ENCODE peak calls at places on chromosome 6, in seven cellular contexts. C is hypothalamus; O is activated gamma-delta T cell; S is AG09319; L is AG10803; X is activated CD8-positive, alpha-beta T cell treated with anti-CD3 and anti-CD28 coated beads, Interleukin-2, amount 10 ng/mL, durations not matched to agents 7 days and 5 days; F is adipocyte. Y is an unnamed sample.

GRCh38 chr6:21001736-21002135 is 467.5 kb downstream of the CDKAL1 start:
- DNase-seq in C (no peak), O (no peak), S (no peak), L (peak), X (no peak), F (peak), Y (no peak)

GRCh38 chr6:118776607-118777549 is 117.1 kb upstream of the ASF1A start:
- DNase-seq in C (peak), O (no peak), S (peak), L (peak), X (peak), F (peak), Y (peak)

GRCh38 chr6:21771626-21772320 is 178.2 kb downstream of the SOX4 start:
- DNase-seq in C (no peak), O (no peak), S (no peak), L (no peak), X (no peak), F (no peak), Y (no peak)

GRCh38 chr6:118784641-118785164 is 109.2 kb upstream of the ASF1A start:
- DNase-seq in C (peak), O (no peak), S (no peak), L (no peak), X (no peak), F (no peak), Y (peak)

GRCh38 chr6:26327450-26328264 is 37.3 kb upstream of the BTN3A2 start:
- DNase-seq in C (no peak), O (no peak), S (no peak), L (peak), X (peak), F (peak), Y (peak)

GRCh38 chr6:169215201-169215661 is 38.4 kb downstream of the THBS2 start:
- DNase-seq in C (no peak), O (no peak), S (no peak), L (peak), X (no peak), F (no peak), Y (peak)

GRCh38 chr6:119158057-119158848 is 79.8 kb upstream of the FAM184A start:
- DNase-seq in C (no peak), O (no peak), S (peak), L (peak), X (no peak), F (peak), Y (no peak)

GRCh38 chr6:44045672-44046015 is 81.6 kb downstream of the MRPL14 start:
- DNase-seq in C (no peak), O (no peak), S (no peak), L (no peak), X (no peak), F (no peak), Y (no peak)

GRCh38 chr6:37137201-37137880 is 32.6 kb upstream of the PIM1 start:
- DNase-seq in C (no peak), O (no peak), S (peak), L (peak), X (no peak), F (peak), Y (no peak)

GRCh38 chr6:63278916-63279315 is 40.9 kb downstream of the LGSN start:
- DNase-seq in C (no peak), O (no peak), S (no peak), L (no peak), X (no peak), F (no peak), Y (no peak)

GRCh38 chr6:117558818-117559217 is 43.5 kb downstream of the GOPC start:
- DNase-seq in C (no peak), O (no peak), S (no peak), L (no peak), X (no peak), F (no peak), Y (no peak)

GRCh38 chr6:36624461-36625160 is 30.4 kb downstream of the SRSF3 start:
- DNase-seq in C (no peak), O (no peak), S (no peak), L (no peak), X (no peak), F (no peak), Y (no peak)

GRCh38 chr6:939526-940252 is 246.8 kb upstream of the EXOC2 start:
- DNase-seq in C (no peak), O (no peak), S (no peak), L (no peak), X (no peak), F (no peak), Y (no peak)